ENCODE peak calls at places on chromosome 3, in six cellular contexts. J, U, F, N, W and L are unnamed samples.

GRCh38 chr3:131786386-131786785 is 248.4 kb downstream of the CPNE4 start:
- DNase-seq in N (no peak), F (no peak), U (no peak), J (no peak), W (no peak), L (no peak)

GRCh38 chr3:171854649-171855305 is 11.6 kb downstream of the TMEM212 start:
- DNase-seq in F (no peak), W (no peak), U (no peak), J (no peak), N (no peak), L (no peak)

GRCh38 chr3:150495149-150495548 is 51.1 kb downstream of the SERP1 start:
- DNase-seq in U (no peak), N (no peak), F (peak; percentile 13), J (no peak), W (no peak), L (peak; percentile 10)

GRCh38 chr3:195550723-195551122 is 7.6 kb upstream of the PPP1R2 start:
- DNase-seq in U (no peak), F (peak; percentile 64), W (no peak), J (no peak), N (no peak), L (no peak)

GRCh38 chr3:190446492-190447301 is 3.0 kb downstream of the TMEM207 start:
- DNase-seq in N (no peak), W (no peak), U (no peak), J (no peak), F (peak; percentile 17), L (peak; percentile 64)

GRCh38 chr3:113783980-113784379 is 37.1 kb downstream of the ATP6V1A start:
- DNase-seq in J (no peak), N (no peak), U (no peak), F (peak; percentile 53), W (no peak), L (peak; percentile 3)

GRCh38 chr3:153640689-153641308 is 478.8 kb downstream of the RAP2B start:
- DNase-seq in F (no peak), U (no peak), J (no peak), N (no peak), W (peak; percentile 47), L (no peak)

GRCh38 chr3:168080499-168081170 is 15.1 kb downstream of the GOLIM4 start:
- DNase-seq in W (no peak), J (no peak), N (no peak), F (no peak), U (no peak), L (no peak)

GRCh38 chr3:58723197-58723596 is 56.6 kb upstream of the FAM3D start:
- DNase-seq in U (no peak), N (no peak), W (no peak), J (no peak), F (peak; percentile 39), L (no peak)

GRCh38 chr3:71066356-71066755 is 517.2 kb downstream of the FOXP1 start:
- DNase-seq in U (no peak), W (no peak), F (no peak), N (no peak), J (peak; percentile 46), L (peak; percentile 61)

GRCh38 chr3:69541059-69541471 is 155.2 kb upstream of the FRMD4B start:
- DNase-seq in N (peak; percentile 34), U (no peak), F (no peak), J (no peak), W (peak; percentile 47), L (no peak)

GRCh38 chr3:174216019-174216418 is 643.1 kb upstream of the NAALADL2 start:
- DNase-seq in F (no peak), J (no peak), W (no peak), N (no peak), U (no peak), L (no peak)

GRCh38 chr3:130760922-130761321 is 14.3 kb upstream of the PIK3R4 start:
- DNase-seq in J (no peak), N (no peak), F (no peak), U (peak; percentile 5), W (no peak), L (no peak)

GRCh38 chr3:130761730-130762311 is 15.2 kb upstream of the PIK3R4 start:
- DNase-seq in U (no peak), J (no peak), F (no peak), N (no peak), W (no peak), L (peak; percentile 30)

GRCh38 chr3:130758624-130759023 is 12.0 kb upstream of the PIK3R4 start:
- DNase-seq in U (no peak), N (no peak), W (no peak), J (no peak), F (no peak), L (no peak)

GRCh38 chr3:130757751-130758150 is 11.1 kb upstream of the PIK3R4 start:
- DNase-seq in J (no peak), F (no peak), U (no peak), W (no peak), N (no peak), L (no peak)

GRCh38 chr3:130759692-130760338 is 13.2 kb upstream of the PIK3R4 start:
- DNase-seq in J (peak; percentile 55), U (peak; percentile 52), N (no peak), W (no peak), F (peak; percentile 78), L (peak; percentile 76)
- H3K4me3 ChIP-seq in J (no peak overlapping the region), U (no peak overlapping the region), N (no peak overlapping the region), W (no peak overlapping the region), F (no peak overlapping the region), L (peak overlapping the region; percentile 18)

GRCh38 chr3:44518782-44519156 is 36.2 kb upstream of the ZKSCAN7 start:
- DNase-seq in U (no peak), J (no peak), W (no peak), F (no peak), N (no peak), L (no peak)
- TF ChIP-seq CTCF in U (no peak), J (no peak), W (no peak), F (no peak), N (no peak), L (no peak)

DNA sequence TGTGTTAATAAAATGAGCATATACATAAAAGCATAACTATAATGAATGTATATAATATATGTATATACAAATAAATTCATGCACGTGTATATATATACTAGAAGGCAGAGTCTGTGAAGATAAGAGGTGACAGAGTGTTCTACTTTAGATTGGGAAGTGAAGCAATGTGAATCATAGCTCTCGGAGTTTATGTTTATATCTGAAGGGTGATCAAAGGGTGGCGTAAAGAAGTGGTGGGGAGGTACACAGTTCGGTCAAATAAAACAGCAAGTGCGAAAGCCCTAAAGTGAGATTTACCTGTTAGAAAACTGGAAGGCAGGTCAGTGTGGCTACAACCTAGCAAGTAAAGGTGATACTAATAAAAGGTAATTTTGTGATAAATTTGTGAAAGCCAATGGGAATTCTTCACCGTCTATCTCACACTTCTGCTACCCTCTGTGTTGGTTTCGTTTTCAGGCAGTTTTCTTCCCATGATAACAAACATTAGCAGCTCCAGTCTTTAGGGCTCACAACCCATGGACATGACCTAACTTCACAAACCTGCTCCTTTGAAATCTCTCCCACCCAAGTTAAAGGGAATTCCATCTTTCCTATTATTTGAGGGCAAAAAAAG is 46.7 kb upstream of the BCHE start:
- DNase-seq in W (no peak), U (peak; percentile 2), F (no peak), N (no peak), J (no peak), L (peak; percentile 1)
- H3K4me3 ChIP-seq in W (no peak overlapping the region), U (peak overlapping the region; percentile 42), F (no peak overlapping the region), N (no peak overlapping the region), J (no peak overlapping the region), L (peak overlapping the region; percentile 49)

GRCh38 chr3:28476764-28477163 is 128.1 kb upstream of the AZI2 start:
- DNase-seq in N (no peak), F (no peak), J (no peak), W (no peak), U (no peak), L (no peak)

GRCh38 chr3:28476194-28476593 is 127.6 kb upstream of the AZI2 start:
- DNase-seq in J (no peak), N (peak; percentile 18), F (peak; percentile 76), W (no peak), U (peak; percentile 54), L (peak; percentile 51)
- TF ChIP-seq CTCF in J (peak; percentile 63), N (peak; percentile 61), F (peak; percentile 66), W (no peak), U (peak; percentile 57), L (peak; percentile 47)

GRCh38 chr3:158768361-158768787 is 33.5 kb upstream of the MFSD1 start:
- DNase-seq in N (peak; percentile 48), F (peak; percentile 76), U (peak; percentile 62), J (peak; percentile 19), W (peak; percentile 53), L (no peak)
- H3K4me3 ChIP-seq in N (no peak overlapping the region), F (no peak overlapping the region), U (no peak overlapping the region), J (no peak overlapping the region), W (no peak overlapping the region), L (no peak overlapping the region)

GRCh38 chr3:53597136-53597915 is 102.9 kb downstream of the CACNA1D start:
- DNase-seq in W (no peak), F (no peak), J (no peak), N (no peak), U (no peak), L (no peak)
- TF ChIP-seq CTCF in W (no peak), F (no peak), J (no peak), N (no peak), U (no peak), L (no peak)

GRCh38 chr3:48560648-48561018 is 2.9 kb downstream of the UCN2 start:
- DNase-seq in W (no peak), N (no peak), F (no peak), U (no peak), J (no peak), L (peak; percentile 75)
- H3K4me3 ChIP-seq in W (no peak overlapping the region), N (no peak overlapping the region), F (peak overlapping the region; percentile 42), U (no peak overlapping the region), J (no peak overlapping the region), L (peak overlapping the region; percentile 61)

DNA sequence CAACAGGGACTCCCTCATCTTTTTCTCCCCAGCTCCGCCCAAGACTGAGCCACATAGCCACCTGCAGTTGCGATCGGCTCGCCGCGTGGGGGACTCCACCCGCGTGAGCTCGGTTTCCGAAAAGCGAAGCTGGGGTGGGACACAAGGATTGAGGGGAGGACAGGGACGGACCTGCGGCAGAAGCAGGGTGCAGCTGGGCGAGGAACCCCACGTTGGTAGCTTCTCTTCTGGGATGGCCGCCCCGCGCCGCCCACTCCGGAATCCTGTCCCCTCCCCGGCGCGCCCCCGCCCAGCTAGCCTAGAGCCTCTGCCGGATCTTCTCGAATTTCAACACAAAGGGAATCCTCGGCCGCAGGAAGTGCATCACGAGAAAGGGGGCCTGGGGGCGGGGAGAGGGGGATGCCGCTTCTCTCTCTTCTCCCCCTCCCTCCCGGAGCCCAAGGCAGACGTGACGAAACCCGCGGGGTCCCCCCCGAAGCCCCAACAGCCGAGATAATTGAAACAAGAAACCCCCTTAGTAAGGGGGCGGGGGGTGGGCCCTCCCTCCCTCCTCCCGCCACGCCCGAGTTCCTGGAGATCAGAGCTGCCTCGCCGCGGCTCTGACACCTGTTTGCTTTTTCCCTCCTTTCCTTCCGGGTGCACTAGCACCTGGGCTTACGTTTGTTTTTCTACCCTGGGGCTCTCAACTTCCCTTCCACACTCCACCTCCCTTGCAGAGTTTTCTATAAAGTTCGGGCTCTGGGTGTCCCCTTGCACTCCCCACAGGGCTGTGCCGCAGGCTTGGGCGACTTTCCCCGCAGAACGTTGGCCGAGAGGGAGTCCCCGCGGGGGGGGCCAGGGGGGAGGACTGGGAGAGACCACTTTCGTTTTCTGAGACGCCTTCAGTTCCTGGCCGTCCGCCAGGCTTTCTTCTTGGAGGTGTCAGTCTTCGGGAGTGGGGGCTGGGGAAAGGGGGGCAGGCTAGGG is 1.3 kb upstream of the KCNH8 start:
- DNase-seq in J (peak; percentile 80), N (peak; percentile 21), U (peak; percentile 38), W (peak; percentile 87), F (peak; percentile 47), L (peak; percentile 8)
- TF ChIP-seq CTCF in J (peak; percentile 53), N (peak; percentile 53), U (peak; percentile 29), W (peak; percentile 32), F (peak; percentile 52), L (no peak)